ENCODE peak calls at places on chromosome X, in five cellular contexts. F is KG1, T is H4, B is hypothalamus, O is breast epithelium. U is an unnamed sample.

GRCh38 chrX:12360991-12361598 is 222.8 kb downstream of the FRMPD4 start:
- DNase-seq in F (no peak), T (no peak), B (no peak), O (no peak), U (no peak)

GRCh38 chrX:14497184-14497666 is 32.1 kb upstream of the GLRA2 start:
- DNase-seq in F (peak), T (peak), B (no peak), O (no peak), U (peak)

GRCh38 chrX:96685205-96686099 is 810 bp downstream of the DIAPH2 start:
- DNase-seq in F (no peak), T (peak), B (peak), O (no peak), U (no peak)

GRCh38 chrX:131841496-131842410 is 181.3 kb upstream of the STK26 start:
- DNase-seq in F (peak), T (peak), B (peak), O (no peak), U (peak)

GRCh38 chrX:149152941-149153340 is 352.2 kb downstream of the IDS start:
- DNase-seq in F (no peak), T (no peak), B (no peak), O (no peak), U (no peak)

GRCh38 chrX:135528274-135528673 is 7.8 kb downstream of the INTS6L start:
- DNase-seq in F (no peak), T (no peak), B (no peak), O (no peak), U (no peak)

GRCh38 chrX:257681-258289 is 23.4 kb upstream of the PLCXD1 start:
- DNase-seq in F (no peak), T (no peak), B (no peak), O (peak), U (no peak)

GRCh38 chrX:128992107-128992971 is 531.0 kb downstream of the SMARCA1 start:
- DNase-seq in F (no peak), T (no peak), B (no peak), O (no peak), U (no peak)

GRCh38 chrX:19017271-19017670 is 33.4 kb upstream of the PHKA2 start:
- DNase-seq in F (no peak), T (peak), B (no peak), O (no peak), U (no peak)

GRCh38 chrX:9538544-9539045 is 73.7 kb downstream of the TBL1X start:
- DNase-seq in F (no peak), T (no peak), B (no peak), O (no peak), U (no peak)

GRCh38 chrX:68693481-68694410 is 46.3 kb downstream of the STARD8 start:
- DNase-seq in F (peak), T (no peak), B (peak), O (peak), U (peak)

GRCh38 chrX:69027181-69028005 is 137.9 kb downstream of the PJA1 start:
- DNase-seq in F (no peak), T (peak), B (no peak), O (no peak), U (no peak)

GRCh38 chrX:68838571-68838910 is 9.7 kb downstream of the EFNB1 start:
- DNase-seq in F (no peak), T (no peak), B (no peak), O (no peak), U (no peak)

GRCh38 chrX:97117572-97117971 is 233.9 kb downstream of the RPA4 start:
- DNase-seq in F (no peak), T (no peak), B (no peak), O (no peak), U (no peak)